ENCODE peak calls at places on chromosomes 11 and 22, in eight cellular contexts. J is mucosa of descending colon, C is HCT116, U is ovary, D is PC-9, E is HFF-Myc, S is cardiac fibroblast, R is brain microvascular endothelial cell. N is an unnamed sample.

GRCh38 chr22:39522567-39523300 is 2.4 kb downstream of the ATF4 start:
- DNase-seq in J (peak; percentile 71), C (no peak), U (peak; percentile 58), D (peak; percentile 22), E (no peak), S (peak; percentile 62), R (no peak), N (peak; percentile 57)

GRCh38 chr11:43944761-43945311 is 2.4 kb downstream of the C11orf96 start:
- DNase-seq in J (peak; percentile 84), C (no peak), U (peak; percentile 91), D (peak; percentile 80), E (no peak), S (peak; percentile 52), R (peak; percentile 61), N (no peak)

GRCh38 chr22:23212061-23213030 is 32.0 kb downstream of the BCR start:
- DNase-seq in J (no peak), C (no peak), U (no peak), D (no peak), E (no peak), S (no peak), R (no peak), N (no peak)

GRCh38 chr11:36292311-36292722 is 3.1 kb upstream of the COMMD9 start:
- DNase-seq in J (no peak), C (peak; percentile 26), U (no peak), D (no peak), E (no peak), S (peak; percentile 63), R (no peak), N (peak; percentile 46)

GRCh38 chr11:69443138-69443967 is 38.1 kb upstream of the LINC01488 start:
- DNase-seq in J (peak; percentile 90), C (peak; percentile 74), U (peak; percentile 71), D (peak; percentile 97), E (peak; percentile 86), S (peak; percentile 88), R (peak; percentile 90), N (peak; percentile 96)

GRCh38 chr11:12449961-12450715 is 72.8 kb downstream of the PARVA start:
- DNase-seq in J (no peak), C (peak; percentile 6), U (no peak), D (peak; percentile 3), E (no peak), S (no peak), R (no peak), N (peak; percentile 38)

GRCh38 chr22:35434061-35434750 is 34.3 kb downstream of the MCM5 start:
- DNase-seq in J (no peak), C (no peak), U (no peak), D (no peak), E (no peak), S (no peak), R (no peak), N (no peak)

GRCh38 chr11:93525601-93526000 is 17.6 kb downstream of the SMCO4 start:
- DNase-seq in J (no peak), C (no peak), U (no peak), D (no peak), E (no peak), S (peak; percentile 67), R (peak; percentile 40), N (peak; percentile 36)

GRCh38 chr22:36858966-36859365 is 1.8 kb upstream of the NCF4 start:
- DNase-seq in J (no peak), C (no peak), U (no peak), D (no peak), E (no peak), S (no peak), R (no peak), N (no peak)

GRCh38 chr11:134471341-134472187 is 59.5 kb upstream of the B3GAT1 start:
- DNase-seq in J (no peak), C (no peak), U (no peak), D (no peak), E (no peak), S (no peak), R (no peak), N (no peak)

GRCh38 chr11:2561283-2562180 is 116.7 kb downstream of the KCNQ1 start:
- DNase-seq in J (no peak), C (no peak), U (peak; percentile 28), D (no peak), E (no peak), S (no peak), R (no peak), N (no peak)

GRCh38 chr11:123216249-123216648 is 21.2 kb upstream of the CLMP start:
- DNase-seq in J (peak; percentile 42), C (no peak), U (no peak), D (no peak), E (no peak), S (no peak), R (no peak), N (no peak)

GRCh38 chr22:23790819-23791736 is 4.3 kb downstream of the SMARCB1 start:
- DNase-seq in J (no peak), C (no peak), U (peak; percentile 81), D (no peak), E (peak; percentile 94), S (peak; percentile 76), R (no peak), N (no peak)

GRCh38 chr22:17167486-17167885 is 8.4 kb upstream of the HDHD5 start:
- DNase-seq in J (no peak), C (no peak), U (peak; percentile 59), D (no peak), E (no peak), S (no peak), R (no peak), N (no peak)

GRCh38 chr11:108241370-108242037 is 18.6 kb downstream of the ATM start:
- DNase-seq in J (no peak), C (no peak), U (no peak), D (no peak), E (no peak), S (no peak), R (no peak), N (no peak)

GRCh38 chr22:45451988-45452387 is 38.5 kb downstream of the RIBC2 start:
- DNase-seq in J (no peak), C (no peak), U (no peak), D (no peak), E (no peak), S (no peak), R (no peak), N (no peak)

GRCh38 chr11:60130496-60130895 is 42.0 kb downstream of the MS4A2 start:
- DNase-seq in J (peak; percentile 83), C (peak; percentile 47), U (no peak), D (no peak), E (no peak), S (peak; percentile 0), R (peak; percentile 31), N (no peak)
- TF ChIP-seq CTCF in J (no peak), C (peak; percentile 50), U (no peak), D (peak; percentile 56), E (no peak), S (no peak), R (peak; percentile 48), N (no peak)

DNA sequence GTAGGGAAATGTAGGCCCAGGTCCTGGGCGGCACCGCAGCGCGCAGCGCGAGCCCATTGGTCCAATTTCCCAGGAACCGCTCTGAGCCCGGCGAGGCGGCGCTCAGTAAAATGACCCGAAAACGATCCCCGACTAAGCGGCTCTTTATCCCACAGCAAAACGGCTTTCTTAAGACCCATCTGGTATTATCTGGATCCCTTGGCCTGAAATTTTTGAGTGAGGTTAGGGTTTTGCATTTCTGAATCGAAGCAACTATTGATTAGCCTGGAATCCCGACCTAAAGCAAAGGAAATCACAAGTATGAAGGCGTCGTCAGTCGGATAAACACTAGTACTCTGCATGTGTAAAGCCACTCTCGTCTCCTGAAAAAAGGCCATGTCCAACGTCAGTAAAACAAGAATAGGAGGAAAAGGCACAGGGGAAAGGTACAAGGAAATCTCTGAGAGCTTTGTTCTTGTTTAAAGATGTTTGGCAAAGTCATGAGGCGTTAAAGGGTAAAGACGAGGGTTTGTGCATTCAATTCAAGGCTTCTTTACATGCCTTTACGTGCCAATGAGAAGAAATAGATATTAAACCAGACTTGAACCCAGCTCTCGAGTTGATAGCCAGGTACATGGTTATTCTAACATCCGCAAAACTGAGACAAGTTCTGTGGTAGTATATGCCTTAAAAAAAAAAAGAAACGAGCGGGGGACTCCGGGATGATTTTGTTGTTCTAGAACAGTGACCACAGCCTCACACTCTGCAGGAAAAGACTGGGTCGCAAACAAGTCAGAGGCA is 564 bp upstream of the CFL1 start:
- DNase-seq in J (no peak), C (no peak), U (no peak), D (no peak), E (no peak), S (no peak), R (no peak), N (peak; percentile 50)
- H3K4me3 ChIP-seq in J (peak overlapping the region; percentile 99), C (peak overlapping the region; percentile 85), U (peak overlapping the region; percentile 78), D (peak overlapping the region; percentile 96), E (peak overlapping the region; percentile 80), S (peak overlapping the region; percentile 74), R (peak overlapping the region; percentile 61), N (peak overlapping the region; percentile 95)

DNA sequence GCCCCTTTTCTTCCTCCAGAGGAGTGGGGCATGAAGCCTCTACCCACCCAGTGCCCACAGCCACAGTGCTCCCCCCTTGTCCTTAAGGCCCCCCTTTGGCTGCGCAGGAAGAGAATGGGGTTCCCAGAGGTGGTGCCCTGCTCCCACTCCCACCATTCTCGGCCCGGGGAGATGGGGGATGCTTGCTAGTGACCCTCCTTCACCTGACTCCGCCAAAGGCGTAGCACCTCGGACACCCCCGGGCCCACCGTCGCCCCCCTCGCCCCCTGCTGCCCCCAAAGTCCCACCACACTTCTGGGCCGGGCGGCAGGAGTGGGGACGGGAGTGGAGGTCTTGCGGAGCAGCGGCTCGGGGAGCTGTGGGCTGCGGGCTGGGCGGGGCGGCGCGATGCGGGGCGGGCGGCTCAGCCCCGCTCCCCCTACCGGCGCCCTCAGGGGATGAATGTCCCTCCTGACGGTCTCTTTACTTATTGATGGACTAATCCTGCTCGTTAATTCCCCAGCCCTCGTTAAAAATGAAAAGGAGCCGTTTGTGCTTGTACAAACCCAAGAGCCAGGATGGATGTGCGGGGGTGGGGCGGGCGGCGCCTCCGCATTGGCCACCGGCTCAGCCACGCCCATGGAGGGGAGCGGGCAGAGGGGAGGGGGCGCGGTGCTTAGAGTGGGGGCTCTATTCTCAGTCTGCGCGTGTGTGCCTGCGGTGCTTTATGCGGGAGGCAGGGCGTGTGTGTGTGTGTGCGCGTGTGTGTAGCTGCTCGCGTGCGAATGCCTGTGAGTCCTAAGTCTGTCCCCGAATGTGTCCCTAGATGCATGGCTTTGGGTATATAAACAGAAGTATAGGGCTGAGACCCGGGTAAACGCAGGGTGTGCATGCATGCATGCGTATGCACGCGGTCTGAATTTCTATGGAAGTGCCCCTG is 25.6 kb downstream of the SYT7 start:
- DNase-seq in J (no peak), C (no peak), U (no peak), D (no peak), E (no peak), S (no peak), R (no peak), N (no peak)
- TF ChIP-seq CTCF in J (no peak), C (no peak), U (no peak), D (no peak), E (peak; percentile 34), S (peak; percentile 4), R (peak; percentile 43), N (no peak)

GRCh38 chr11:86800956-86801264 is 568 bp downstream of the PRSS23 start:
- DNase-seq in J (no peak), C (no peak), U (no peak), D (no peak), E (no peak), S (no peak), R (no peak), N (no peak)
- H3K4me3 ChIP-seq in J (peak overlapping the region; percentile 21), C (peak overlapping the region; percentile 50), U (peak overlapping the region; percentile 76), D (peak overlapping the region; percentile 92), E (peak overlapping the region; percentile 57), S (peak overlapping the region; percentile 88), R (peak overlapping the region; percentile 84), N (peak overlapping the region; percentile 86)

GRCh38 chr11:22624742-22625447 is 728 bp downstream of the FANCF start:
- DNase-seq in J (peak; percentile 77), C (peak; percentile 12), U (peak; percentile 70), D (no peak), E (peak; percentile 24), S (peak; percentile 63), R (peak; percentile 48), N (peak; percentile 66)
- TF ChIP-seq CTCF in J (no peak), C (no peak), U (no peak), D (peak; percentile 47), E (peak; percentile 49), S (peak; percentile 53), R (peak; percentile 75), N (peak; percentile 66)